ENCODE peak calls at places on chromosomes 16 and 17, in six cellular contexts. One of them, this sample, is unnamed.

GRCh38 chr17:19940722-19941464 is 36.7 kb downstream of the AKAP10 start:
- DNase-seq in AG10803: peak
- DNase-seq in WERI-Rb-1: no peak
- DNase-seq in cardiac muscle cell: peak
- DNase-seq in prostate gland: peak
- DNase-seq in Calu3: no peak
- DNase-seq in this sample: no peak

GRCh38 chr17:68674271-68674925 is 73.2 kb upstream of the FAM20A start:
- DNase-seq in AG10803: no peak
- DNase-seq in WERI-Rb-1: no peak
- DNase-seq in cardiac muscle cell: peak
- DNase-seq in prostate gland: no peak
- DNase-seq in Calu3: no peak
- DNase-seq in this sample: no peak

GRCh38 chr16:11259655-11260595 is 3.9 kb upstream of the SOCS1 start:
- DNase-seq in AG10803: no peak
- DNase-seq in WERI-Rb-1: no peak
- DNase-seq in cardiac muscle cell: no peak
- DNase-seq in prostate gland: no peak
- DNase-seq in Calu3: no peak
- DNase-seq in this sample: no peak

GRCh38 chr17:34401165-34401564 is 38.1 kb upstream of the CCL1 start:
- DNase-seq in AG10803: no peak
- DNase-seq in WERI-Rb-1: peak
- DNase-seq in cardiac muscle cell: no peak
- DNase-seq in prostate gland: no peak
- DNase-seq in Calu3: no peak
- DNase-seq in this sample: no peak

GRCh38 chr17:44345497-44346026 is 460 bp downstream of the GRN start:
- DNase-seq in AG10803: peak
- DNase-seq in WERI-Rb-1: peak
- DNase-seq in cardiac muscle cell: peak
- DNase-seq in prostate gland: peak
- DNase-seq in Calu3: peak
- DNase-seq in this sample: peak

GRCh38 chr17:79627184-79627765 is 16.4 kb upstream of the RBFOX3 start:
- DNase-seq in AG10803: no peak
- DNase-seq in WERI-Rb-1: peak
- DNase-seq in cardiac muscle cell: no peak
- DNase-seq in prostate gland: no peak
- DNase-seq in Calu3: no peak
- DNase-seq in this sample: no peak

GRCh38 chr17:6286239-6286638 is 148.7 kb downstream of the AIPL1 start:
- DNase-seq in AG10803: no peak
- DNase-seq in WERI-Rb-1: no peak
- DNase-seq in cardiac muscle cell: no peak
- DNase-seq in prostate gland: no peak
- DNase-seq in Calu3: peak
- DNase-seq in this sample: peak

GRCh38 chr16:23771027-23771426 is 16.2 kb downstream of the CHP2 start:
- DNase-seq in AG10803: no peak
- DNase-seq in WERI-Rb-1: no peak
- DNase-seq in cardiac muscle cell: no peak
- DNase-seq in prostate gland: peak
- DNase-seq in Calu3: no peak
- DNase-seq in this sample: no peak

GRCh38 chr16:28845173-28846079 is 722 bp downstream of the TUFM start:
- DNase-seq in AG10803: no peak
- DNase-seq in WERI-Rb-1: no peak
- DNase-seq in cardiac muscle cell: peak
- DNase-seq in prostate gland: no peak
- DNase-seq in Calu3: peak
- DNase-seq in this sample: peak

GRCh38 chr16:89869911-89870310 is 3.5 kb upstream of the TCF25 start:
- DNase-seq in AG10803: no peak
- DNase-seq in WERI-Rb-1: no peak
- DNase-seq in cardiac muscle cell: no peak
- DNase-seq in prostate gland: no peak
- DNase-seq in Calu3: no peak
- DNase-seq in this sample: no peak

GRCh38 chr17:64641499-64641898 is 20.6 kb downstream of the SMURF2 start:
- DNase-seq in AG10803: peak
- DNase-seq in WERI-Rb-1: no peak
- DNase-seq in cardiac muscle cell: peak
- DNase-seq in prostate gland: no peak
- DNase-seq in Calu3: no peak
- DNase-seq in this sample: peak

GRCh38 chr17:2958706-2959222 is 104.6 kb downstream of the OR1D5 start:
- DNase-seq in AG10803: no peak
- DNase-seq in WERI-Rb-1: no peak
- DNase-seq in cardiac muscle cell: no peak
- DNase-seq in prostate gland: no peak
- DNase-seq in Calu3: no peak
- DNase-seq in this sample: no peak

GRCh38 chr17:44820631-44821196 is 9.4 kb downstream of the GJC1 start:
- DNase-seq in AG10803: peak
- DNase-seq in WERI-Rb-1: no peak
- DNase-seq in cardiac muscle cell: peak
- DNase-seq in prostate gland: no peak
- DNase-seq in Calu3: peak
- DNase-seq in this sample: peak

DNA sequence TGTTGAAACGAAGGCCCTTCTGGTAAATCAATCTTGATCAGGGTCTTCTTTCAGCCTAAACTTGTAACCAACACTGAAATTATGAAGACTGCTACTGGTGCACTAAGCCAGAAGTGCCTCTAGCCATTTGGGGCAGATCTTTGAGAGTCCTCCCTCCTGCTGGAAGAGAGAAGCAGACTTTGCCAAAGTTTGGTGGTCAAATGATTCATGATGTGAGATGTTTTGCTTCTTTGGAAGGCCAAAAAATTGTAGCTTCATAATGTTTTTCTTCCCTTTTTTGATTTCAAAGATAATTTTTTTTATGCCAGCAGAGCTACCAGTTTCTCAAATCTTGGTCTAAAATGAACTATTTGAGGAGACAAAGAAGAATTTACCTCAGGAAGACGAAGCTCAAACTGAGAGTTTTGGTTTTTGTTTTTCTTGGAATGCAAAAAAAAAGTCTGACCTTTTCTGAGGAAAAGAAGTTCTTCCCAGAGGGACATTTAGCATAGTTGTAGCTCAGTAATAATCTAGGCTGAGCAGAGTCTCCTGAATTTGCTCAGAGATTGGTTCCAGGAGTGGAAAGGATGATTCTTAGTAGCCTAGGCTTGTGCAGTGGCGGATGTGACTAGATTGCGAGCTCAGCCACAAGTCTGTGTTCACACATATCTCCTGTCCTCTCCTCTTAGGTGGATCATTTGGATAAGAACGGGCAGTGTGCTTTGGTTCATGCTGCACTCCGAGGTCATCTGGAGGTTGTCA is 50.9 kb downstream of the CYB561 start:
- DNase-seq in AG10803: peak
- DNase-seq in WERI-Rb-1: no peak
- DNase-seq in cardiac muscle cell: peak
- DNase-seq in prostate gland: no peak
- DNase-seq in Calu3: no peak
- DNase-seq in this sample: no peak
- TF ChIP-seq CTCF in AG10803: peak
- TF ChIP-seq CTCF in WERI-Rb-1: no peak
- TF ChIP-seq CTCF in cardiac muscle cell: no peak
- TF ChIP-seq CTCF in prostate gland: no peak
- TF ChIP-seq CTCF in Calu3: no peak
- TF ChIP-seq CTCF in this sample: no peak

GRCh38 chr17:21119247-21119944 is 7.4 kb upstream of the DHRS7B start:
- DNase-seq in AG10803: peak
- DNase-seq in WERI-Rb-1: peak
- DNase-seq in cardiac muscle cell: peak
- DNase-seq in prostate gland: peak
- DNase-seq in Calu3: peak
- DNase-seq in this sample: peak

GRCh38 chr17:21124096-21124495 is 2.7 kb upstream of the DHRS7B start:
- DNase-seq in AG10803: no peak
- DNase-seq in WERI-Rb-1: no peak
- DNase-seq in cardiac muscle cell: no peak
- DNase-seq in prostate gland: no peak
- DNase-seq in Calu3: peak
- DNase-seq in this sample: peak

GRCh38 chr17:21125862-21126261 is 902 bp upstream of the DHRS7B start:
- DNase-seq in AG10803: no peak
- DNase-seq in WERI-Rb-1: no peak
- DNase-seq in cardiac muscle cell: no peak
- DNase-seq in prostate gland: no peak
- DNase-seq in Calu3: no peak
- DNase-seq in this sample: peak

GRCh38 chr17:21119945-21120249 is 6.9 kb upstream of the DHRS7B start:
- DNase-seq in AG10803: no peak
- DNase-seq in WERI-Rb-1: no peak
- DNase-seq in cardiac muscle cell: no peak
- DNase-seq in prostate gland: no peak
- DNase-seq in Calu3: no peak
- DNase-seq in this sample: no peak
- TF ChIP-seq CTCF in AG10803: no peak
- TF ChIP-seq CTCF in WERI-Rb-1: no peak
- TF ChIP-seq CTCF in cardiac muscle cell: no peak
- TF ChIP-seq CTCF in prostate gland: no peak
- TF ChIP-seq CTCF in Calu3: no peak
- TF ChIP-seq CTCF in this sample: no peak

GRCh38 chr17:17976931-17977570 is 4.4 kb downstream of the DRC3 start:
- DNase-seq in AG10803: no peak
- DNase-seq in WERI-Rb-1: no peak
- DNase-seq in cardiac muscle cell: no peak
- DNase-seq in prostate gland: no peak
- DNase-seq in Calu3: no peak
- DNase-seq in this sample: no peak
- TF ChIP-seq CTCF in AG10803: no peak
- TF ChIP-seq CTCF in WERI-Rb-1: no peak
- TF ChIP-seq CTCF in cardiac muscle cell: no peak
- TF ChIP-seq CTCF in prostate gland: no peak
- TF ChIP-seq CTCF in Calu3: no peak
- TF ChIP-seq CTCF in this sample: no peak

DNA sequence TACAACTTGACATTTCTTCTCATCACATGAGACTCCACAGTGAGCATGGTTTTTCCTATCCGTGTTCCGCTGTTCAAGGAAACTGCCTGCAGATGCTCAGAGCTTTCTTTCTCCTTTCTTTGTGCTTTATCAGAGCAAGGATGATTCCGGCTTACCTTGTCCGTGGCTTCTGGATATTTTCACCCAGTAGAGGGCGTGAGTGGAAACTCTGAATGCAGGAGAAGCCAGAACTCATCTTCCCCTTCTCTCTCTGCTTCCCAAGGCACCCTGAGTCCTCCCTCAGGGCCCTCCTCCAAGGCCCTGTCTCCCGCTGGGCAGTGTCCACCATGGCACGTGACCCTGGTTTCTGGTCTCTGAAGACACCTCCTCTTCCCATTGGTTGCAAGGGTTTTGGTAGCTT is 721.1 kb upstream of the RBFOX1 start:
- DNase-seq in AG10803: no peak
- DNase-seq in WERI-Rb-1: peak
- DNase-seq in cardiac muscle cell: no peak
- DNase-seq in prostate gland: no peak
- DNase-seq in Calu3: no peak
- DNase-seq in this sample: peak
- TF ChIP-seq CTCF in AG10803: no peak
- TF ChIP-seq CTCF in WERI-Rb-1: peak
- TF ChIP-seq CTCF in cardiac muscle cell: no peak
- TF ChIP-seq CTCF in prostate gland: no peak
- TF ChIP-seq CTCF in Calu3: no peak
- TF ChIP-seq CTCF in this sample: peak

DNA sequence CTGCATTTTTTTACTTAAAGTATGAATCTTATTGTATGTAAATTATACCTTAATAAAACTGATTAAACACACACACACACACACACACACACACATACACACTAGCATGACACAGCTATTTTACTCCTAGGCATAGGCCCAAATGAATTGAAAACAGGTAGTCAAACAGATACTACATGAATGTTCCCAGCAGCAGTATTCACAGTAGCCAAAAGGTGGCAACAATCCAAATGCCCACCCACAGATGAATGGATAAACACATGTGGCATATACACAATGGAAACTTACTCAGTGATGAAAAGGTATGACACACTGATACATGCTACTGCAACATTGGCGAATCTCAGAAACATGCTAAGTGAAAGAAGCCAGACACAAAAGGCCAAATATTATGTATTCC is 223.5 kb downstream of the CYB561 start:
- DNase-seq in AG10803: peak
- DNase-seq in WERI-Rb-1: no peak
- DNase-seq in cardiac muscle cell: peak
- DNase-seq in prostate gland: no peak
- DNase-seq in Calu3: no peak
- DNase-seq in this sample: peak
- TF ChIP-seq CTCF in AG10803: no peak
- TF ChIP-seq CTCF in WERI-Rb-1: no peak
- TF ChIP-seq CTCF in cardiac muscle cell: no peak
- TF ChIP-seq CTCF in prostate gland: no peak
- TF ChIP-seq CTCF in Calu3: no peak
- TF ChIP-seq CTCF in this sample: no peak

GRCh38 chr16:53282975-53283946 is 151.0 kb upstream of the RBL2 start:
- DNase-seq in AG10803: peak
- DNase-seq in WERI-Rb-1: no peak
- DNase-seq in cardiac muscle cell: peak
- DNase-seq in prostate gland: no peak
- DNase-seq in Calu3: peak
- DNase-seq in this sample: peak
- TF ChIP-seq CTCF in AG10803: peak
- TF ChIP-seq CTCF in WERI-Rb-1: peak
- TF ChIP-seq CTCF in cardiac muscle cell: peak
- TF ChIP-seq CTCF in prostate gland: peak
- TF ChIP-seq CTCF in Calu3: peak
- TF ChIP-seq CTCF in this sample: peak

DNA sequence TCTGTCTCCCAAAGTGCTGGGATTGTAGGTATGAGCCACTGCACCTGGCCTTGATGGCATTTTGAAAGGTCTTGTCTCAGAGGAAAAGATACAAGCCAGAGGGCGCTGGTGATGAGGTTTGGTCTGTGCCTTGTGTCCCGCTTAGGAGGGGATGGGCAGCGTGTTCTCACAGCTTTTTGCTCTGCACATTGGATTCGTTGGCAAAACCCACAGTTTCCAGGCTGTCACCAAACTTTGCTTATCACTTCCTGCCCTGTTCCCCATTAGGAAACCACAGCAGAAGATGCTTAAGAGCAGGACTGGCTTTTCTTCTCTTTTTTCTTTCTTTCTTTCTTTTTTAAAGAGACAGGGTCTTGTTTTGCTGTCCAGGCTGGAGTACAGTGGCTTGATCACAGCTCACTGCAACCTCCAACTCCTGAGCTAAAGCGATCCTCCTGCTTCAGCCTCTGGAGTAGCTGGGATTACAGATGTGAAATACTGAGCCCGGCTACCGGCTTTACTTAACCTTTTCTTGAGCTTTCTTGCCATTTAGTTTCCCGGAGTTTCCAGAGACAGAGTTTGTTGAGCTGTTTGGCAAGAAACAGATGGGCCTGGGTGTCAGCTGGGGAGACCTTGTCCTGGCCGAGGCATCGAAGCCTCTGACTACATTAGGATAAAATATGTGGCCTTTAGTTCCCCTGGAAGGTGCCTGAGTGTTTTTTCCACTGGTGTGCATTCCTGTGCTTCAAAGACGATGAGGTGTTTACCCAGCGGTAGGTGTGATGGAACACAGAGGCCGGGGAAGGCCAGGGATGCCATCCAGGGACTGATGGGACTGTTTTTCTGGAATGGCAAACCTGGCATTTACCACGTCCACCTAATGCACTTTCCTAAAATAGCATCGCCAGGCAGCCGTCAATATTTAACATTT is 112.9 kb downstream of the ABCC1 start:
- DNase-seq in AG10803: peak
- DNase-seq in WERI-Rb-1: no peak
- DNase-seq in cardiac muscle cell: peak
- DNase-seq in prostate gland: no peak
- DNase-seq in Calu3: no peak
- DNase-seq in this sample: peak
- TF ChIP-seq CTCF in AG10803: no peak
- TF ChIP-seq CTCF in WERI-Rb-1: no peak
- TF ChIP-seq CTCF in cardiac muscle cell: peak
- TF ChIP-seq CTCF in prostate gland: no peak
- TF ChIP-seq CTCF in Calu3: no peak
- TF ChIP-seq CTCF in this sample: peak

This sample was measured in NB4.